ENCODE peak calls at places on chromosome 21, in seven cellular contexts. G, S, A, W, F, Q and U are unnamed samples.

GRCh38 chr21:27269646-27270045 is 302.8 kb upstream of the ADAMTS5 start:
- DNase-seq in W (no peak), F (no peak), S (peak), G (no peak), A (no peak), Q (peak), U (no peak)

GRCh38 chr21:31158789-31159581 is 120.7 kb upstream of the KRTAP19-8 start:
- DNase-seq in Q (no peak), F (no peak), S (peak), G (no peak), W (peak), A (no peak), U (no peak)

GRCh38 chr21:40846566-40847411 is at the start of gene DSCAM:
- DNase-seq in S (no peak), Q (no peak), G (no peak), A (peak), W (no peak), F (no peak), U (peak)

GRCh38 chr21:28160378-28160777 is 832.3 kb downstream of the LTN1 start:
- DNase-seq in S (peak), Q (peak), A (no peak), F (no peak), G (no peak), W (no peak), U (no peak)

GRCh38 chr21:36155603-36156338 is 853 bp upstream of the DOP1B start:
- DNase-seq in G (peak), Q (no peak), A (no peak), S (no peak), F (peak), W (no peak), U (no peak)

GRCh38 chr21:14480601-14481000 is 65.5 kb downstream of the SAMSN1 start:
- DNase-seq in W (no peak), F (no peak), S (peak), Q (no peak), A (no peak), G (no peak), U (no peak)

GRCh38 chr21:17858764-17859163 is 39.6 kb upstream of the C21orf91 start:
- DNase-seq in F (no peak), S (no peak), A (no peak), Q (no peak), W (no peak), G (no peak), U (no peak)

GRCh38 chr21:14616303-14617039 is 70.4 kb upstream of the SAMSN1 start:
- DNase-seq in Q (no peak), F (no peak), A (no peak), G (no peak), W (no peak), S (no peak), U (no peak)

GRCh38 chr21:25938673-25939395 is 204.1 kb downstream of the GABPA start:
- DNase-seq in Q (no peak), F (peak), S (peak), A (no peak), W (no peak), G (no peak), U (no peak)

GRCh38 chr21:26811031-26811430 is 34.2 kb downstream of the ADAMTS1 start:
- DNase-seq in Q (no peak), A (no peak), W (no peak), G (no peak), S (no peak), F (no peak), U (no peak)

GRCh38 chr21:14836950-14837349 is 227.8 kb downstream of the NRIP1 start:
- DNase-seq in Q (no peak), S (no peak), A (no peak), F (no peak), G (no peak), W (no peak), U (no peak)

GRCh38 chr21:31326478-31327247 is 17.4 kb downstream of the TIAM1 start:
- DNase-seq in Q (no peak), G (peak), S (peak), A (no peak), W (peak), F (no peak), U (no peak)

GRCh38 chr21:45460011-45460565 is 55.1 kb downstream of the COL18A1 start:
- DNase-seq in Q (no peak), S (no peak), W (no peak), G (no peak), F (no peak), A (no peak), U (no peak)
- TF ChIP-seq CTCF in Q (no peak), S (no peak), W (no peak), G (no peak), F (no peak), A (no peak), U (no peak)

GRCh38 chr21:44934276-44934675 is 5.6 kb upstream of the SLX9 start:
- DNase-seq in F (no peak), A (no peak), S (no peak), G (no peak), W (no peak), Q (no peak), U (no peak)
- TF ChIP-seq CTCF in F (no peak), A (no peak), S (no peak), G (no peak), W (no peak), Q (no peak), U (no peak)

GRCh38 chr21:45288441-45288841 is 746 bp upstream of the POFUT2 start:
- DNase-seq in F (peak), S (no peak), A (no peak), W (no peak), Q (no peak), G (no peak), U (no peak)
- TF ChIP-seq CTCF in F (no peak), S (no peak), A (no peak), W (no peak), Q (no peak), G (no peak), U (no peak)

GRCh38 chr21:42538479-42539275 is 25.0 kb downstream of the SLC37A1 start:
- DNase-seq in Q (no peak), S (no peak), F (no peak), W (peak), A (no peak), G (no peak), U (no peak)

GRCh38 chr21:42539342-42539741 is 25.7 kb downstream of the SLC37A1 start:
- DNase-seq in F (peak), Q (no peak), S (no peak), W (no peak), A (no peak), G (no peak), U (no peak)

GRCh38 chr21:42535602-42536171 is 22.0 kb downstream of the SLC37A1 start:
- DNase-seq in G (no peak), Q (no peak), S (no peak), A (no peak), W (peak), F (peak), U (no peak)

GRCh38 chr21:42536601-42537000 is 22.9 kb downstream of the SLC37A1 start:
- DNase-seq in F (no peak), G (no peak), Q (no peak), S (no peak), W (no peak), A (no peak), U (no peak)

GRCh38 chr21:42537106-42537742 is 23.6 kb downstream of the SLC37A1 start:
- DNase-seq in Q (no peak), S (no peak), W (peak), A (no peak), G (no peak), F (no peak), U (no peak)
- TF ChIP-seq CTCF in Q (peak), S (peak), W (peak), A (no peak), G (no peak), F (no peak), U (peak)

DNA sequence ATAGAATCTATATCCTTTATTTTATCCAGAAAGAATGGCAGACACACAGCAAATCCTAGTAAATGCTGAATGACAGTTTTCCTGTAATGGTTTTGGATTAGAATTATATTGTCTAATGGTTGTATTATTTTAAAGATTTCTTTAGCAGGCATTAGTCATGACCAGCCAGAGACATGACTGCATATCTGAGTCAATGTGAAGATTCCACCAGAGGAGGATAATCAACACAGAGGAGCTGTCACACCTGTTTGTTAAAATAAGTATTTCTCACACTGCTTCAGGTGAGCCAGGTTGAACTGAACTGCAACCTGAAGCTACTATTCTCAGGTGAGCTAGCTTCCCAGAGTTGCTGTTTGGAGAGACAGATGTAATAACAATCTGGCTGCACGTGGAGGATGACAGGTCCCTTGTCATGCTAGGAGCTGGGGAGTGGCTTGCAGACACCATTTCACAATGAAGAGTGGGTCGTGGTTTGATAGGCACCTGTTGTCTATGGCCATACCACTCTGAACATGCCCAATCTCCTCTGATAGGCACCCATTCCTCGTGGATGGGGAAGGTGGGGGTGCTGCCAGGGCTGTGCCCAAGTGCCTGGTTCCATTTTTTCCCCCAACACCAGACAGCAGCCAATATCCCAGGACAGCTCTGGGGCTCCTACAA is 94.3 kb downstream of the KCNJ6 start:
- DNase-seq in Q (no peak), G (no peak), S (no peak), W (no peak), F (no peak), A (no peak), U (no peak)
- TF ChIP-seq CTCF in Q (no peak), G (no peak), S (no peak), W (no peak), F (no peak), A (no peak), U (no peak)

GRCh38 chr21:32812035-32812434 is 40.5 kb upstream of the PAXBP1 start:
- DNase-seq in G (no peak), F (no peak), Q (no peak), A (no peak), S (no peak), W (no peak), U (no peak)
- TF ChIP-seq CTCF in G (no peak), F (no peak), Q (no peak), A (no peak), S (no peak), W (no peak), U (no peak)

GRCh38 chr21:22575165-22575584 is 1577.0 kb downstream of the NCAM2 start:
- DNase-seq in A (peak), F (no peak), W (peak), Q (no peak), G (no peak), S (no peak), U (peak)
- TF ChIP-seq CTCF in A (peak), F (no peak), W (peak), Q (no peak), G (no peak), S (no peak), U (peak)

DNA sequence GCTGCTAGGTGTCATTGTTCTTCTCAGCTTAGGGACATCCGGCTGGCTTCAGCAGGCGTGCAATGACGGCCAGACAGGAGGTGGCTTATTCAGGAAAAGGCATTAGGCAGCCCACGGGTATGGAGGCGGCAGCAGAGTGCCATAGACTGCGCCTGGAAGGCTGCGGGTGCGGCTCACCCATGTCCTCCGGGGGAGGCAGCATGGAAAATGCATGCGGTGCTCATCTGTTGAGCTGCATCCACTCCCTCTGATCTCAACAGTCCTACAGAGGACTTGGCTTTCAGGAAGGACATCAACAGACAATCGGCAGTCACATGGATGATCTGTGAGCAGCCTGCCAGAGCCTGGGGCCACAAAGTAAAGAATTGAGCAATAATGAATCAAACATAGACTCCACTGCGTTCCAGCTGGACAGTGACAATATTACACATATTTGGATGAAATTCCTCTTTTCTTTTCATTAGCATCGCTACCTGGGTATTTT is 42.9 kb downstream of the UMODL1 start:
- DNase-seq in A (no peak), G (no peak), S (no peak), Q (no peak), F (no peak), W (no peak), U (no peak)
- TF ChIP-seq CTCF in A (no peak), G (no peak), S (peak), Q (no peak), F (no peak), W (peak), U (peak)

GRCh38 chr21:16425297-16425696 is 695.5 kb downstream of the USP25 start:
- DNase-seq in F (no peak), G (no peak), A (no peak), S (no peak), W (no peak), Q (no peak), U (no peak)

GRCh38 chr21:16424331-16424749 is 694.6 kb downstream of the USP25 start:
- DNase-seq in F (no peak), A (no peak), Q (no peak), W (no peak), G (no peak), S (peak), U (no peak)

GRCh38 chr21:16423921-16424320 is 694.1 kb downstream of the USP25 start:
- DNase-seq in A (no peak), Q (no peak), W (no peak), S (peak), G (no peak), F (no peak), U (no peak)

GRCh38 chr21:16426936-16427335 is 697.2 kb downstream of the USP25 start:
- DNase-seq in A (no peak), W (no peak), F (no peak), G (no peak), S (no peak), Q (no peak), U (no peak)

GRCh38 chr21:16427587-16428087 is 697.9 kb downstream of the USP25 start:
- DNase-seq in A (no peak), W (no peak), G (no peak), F (no peak), Q (no peak), S (no peak), U (no peak)
- TF ChIP-seq CTCF in A (no peak), W (no peak), G (no peak), F (no peak), Q (no peak), S (no peak), U (no peak)

GRCh38 chr21:34179204-34179935 is 106.0 kb downstream of the MRPS6 start:
- DNase-seq in S (no peak), F (no peak), G (no peak), A (no peak), W (no peak), Q (no peak), U (no peak)

GRCh38 chr21:34182436-34182835 is 109.1 kb downstream of the MRPS6 start:
- DNase-seq in A (no peak), S (no peak), W (no peak), F (no peak), G (no peak), Q (no peak), U (no peak)

GRCh38 chr21:34180406-34180805 is 107.0 kb downstream of the MRPS6 start:
- DNase-seq in Q (no peak), G (no peak), A (no peak), S (no peak), W (no peak), F (no peak), U (no peak)

GRCh38 chr21:34181418-34181817 is 108.0 kb downstream of the MRPS6 start:
- DNase-seq in S (no peak), G (no peak), Q (no peak), A (no peak), W (no peak), F (no peak), U (peak)

DNA sequence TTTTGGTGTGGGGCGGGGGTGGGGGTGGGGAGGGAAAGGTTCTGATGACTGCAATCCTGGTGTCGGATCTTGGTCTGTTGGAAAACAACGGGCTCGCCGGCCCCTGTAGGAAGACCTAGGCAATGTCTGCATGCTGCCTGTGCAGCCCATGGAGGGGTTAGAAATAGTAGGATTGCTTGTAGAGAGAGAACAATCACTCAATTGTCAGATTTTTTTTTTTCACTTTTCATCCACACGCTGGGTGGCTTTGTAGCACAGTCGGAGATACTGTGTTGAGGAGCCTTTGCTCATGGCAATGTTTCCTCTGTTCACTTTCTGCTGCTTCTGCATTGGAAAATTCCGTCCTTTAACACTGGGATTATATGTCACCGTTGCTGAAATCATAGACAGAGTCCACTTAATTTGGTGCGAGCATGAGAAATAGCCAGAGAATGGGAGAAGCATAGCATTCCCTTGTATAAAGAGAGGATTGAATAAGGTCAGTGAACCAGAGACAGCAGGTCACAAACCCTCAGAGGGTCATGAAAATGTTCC is 107.5 kb downstream of the MRPS6 start:
- DNase-seq in Q (no peak), W (no peak), S (no peak), F (no peak), A (no peak), G (no peak), U (peak)
- TF ChIP-seq CTCF in Q (no peak), W (no peak), S (no peak), F (no peak), A (no peak), G (no peak), U (no peak)